ENCODE peak calls at places on chromosomes 12 and 14, in seven cellular contexts. T is ovary, C is A549, N is stomach, Z is sigmoid colon, U is suprapubic skin, Y is SK-N-SH. L is an unnamed sample.
A peak's percentile ranks its signal among the peaks of the same experiment; 100 is the strongest.

GRCh38 chr12:105331805-105332251 is 1.3 kb downstream of the C12orf75 start:
- DNase-seq in T (no peak), C (no peak), N (peak; percentile 30), Z (no peak), U (no peak), Y (peak; percentile 38), L (no peak)

GRCh38 chr12:116601524-116601923 is 42.3 kb downstream of the MAP1LC3B2 start:
- DNase-seq in T (no peak), C (no peak), N (no peak), Z (no peak), U (no peak), Y (no peak), L (no peak)

GRCh38 chr14:38282941-38283340 is 27.0 kb upstream of the CLEC14A start:
- DNase-seq in T (no peak), C (no peak), N (no peak), Z (no peak), U (no peak), Y (no peak), L (no peak)

GRCh38 chr14:66380143-66380542 is 106.0 kb upstream of the CCDC196 start:
- DNase-seq in T (peak; percentile 19), C (no peak), N (peak; percentile 60), Z (no peak), U (no peak), Y (no peak), L (no peak)

GRCh38 chr12:55034218-55034617 is 14.4 kb downstream of the NEUROD4 start:
- DNase-seq in T (no peak), C (no peak), N (no peak), Z (no peak), U (no peak), Y (no peak), L (no peak)

GRCh38 chr14:56131865-56132830 is 13.9 kb downstream of the PELI2 start:
- DNase-seq in T (no peak), C (no peak), N (no peak), Z (no peak), U (no peak), Y (no peak), L (no peak)

GRCh38 chr12:18403182-18403581 is 141.9 kb downstream of the PIK3C2G start:
- DNase-seq in T (no peak), C (no peak), N (no peak), Z (no peak), U (no peak), Y (no peak), L (no peak)

GRCh38 chr12:20212036-20212435 is 156.3 kb upstream of the PDE3A start:
- DNase-seq in T (no peak), C (peak; percentile 27), N (no peak), Z (no peak), U (no peak), Y (no peak), L (no peak)

GRCh38 chr12:32107376-32108267 is 975 bp downstream of the BICD1 start:
- DNase-seq in T (peak; percentile 46), C (peak; percentile 45), N (no peak), Z (no peak), U (no peak), Y (peak; percentile 31), L (no peak)

GRCh38 chr12:32104572-32105355 is 1.9 kb upstream of the BICD1 start:
- DNase-seq in T (no peak), C (no peak), N (no peak), Z (no peak), U (no peak), Y (no peak), L (no peak)

GRCh38 chr12:32106153-32106516 is 512 bp upstream of the BICD1 start:
- DNase-seq in T (no peak), C (no peak), N (no peak), Z (no peak), U (no peak), Y (no peak), L (no peak)

GRCh38 chr12:32108829-32109228 is 2.2 kb downstream of the BICD1 start:
- DNase-seq in T (no peak), C (no peak), N (no peak), Z (no peak), U (no peak), Y (no peak), L (no peak)

DNA sequence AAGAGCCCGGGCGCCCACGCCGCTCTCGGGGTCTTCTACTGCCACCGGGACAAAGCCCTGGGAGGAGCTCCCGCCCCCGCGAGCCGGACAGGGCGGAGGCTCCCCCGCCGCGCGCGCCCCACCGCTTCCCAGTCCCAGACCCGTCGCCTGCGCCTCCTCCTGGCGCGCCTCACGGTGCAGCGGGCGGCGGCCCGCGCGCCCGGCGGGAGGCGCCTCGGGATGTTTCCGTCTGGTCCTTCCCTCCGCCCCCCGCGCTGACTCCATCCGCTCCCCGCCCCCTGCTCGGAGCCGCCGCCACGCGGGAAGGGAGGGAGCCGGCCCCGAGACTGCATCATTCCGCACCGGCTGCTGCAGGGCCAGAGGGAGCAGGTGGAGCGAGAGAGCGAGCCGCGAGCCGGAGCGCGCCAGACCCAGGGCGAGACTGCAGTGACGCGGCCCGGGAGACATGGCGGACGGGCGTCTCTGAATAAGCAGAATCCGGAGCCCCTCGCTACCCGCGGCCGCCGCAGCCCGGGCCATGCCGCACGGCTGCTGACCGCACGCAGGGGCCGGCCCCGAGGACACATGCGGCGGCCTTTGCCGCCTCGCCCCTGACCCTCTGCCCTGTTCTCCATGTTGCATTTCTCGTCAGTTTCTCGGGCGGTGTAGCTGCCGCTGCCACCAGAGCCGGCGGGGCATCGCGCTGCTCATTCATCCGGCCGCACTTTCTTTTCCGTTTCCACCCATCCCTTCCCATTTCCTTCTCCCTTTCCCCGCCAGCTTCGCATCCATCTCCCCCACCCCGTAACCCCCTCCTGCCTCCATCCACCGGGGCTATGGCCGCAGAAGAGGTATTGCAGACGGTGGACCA is at the start of gene BICD1:
- DNase-seq in T (peak; percentile 95), C (peak; percentile 89), N (peak; percentile 77), Z (peak; percentile 95), U (peak; percentile 92), Y (peak; percentile 96), L (peak; percentile 87)
- TF ChIP-seq EP300 in T (no peak), C (no peak), N (no peak), Z (no peak), U (no peak), Y (no peak), L (no peak)

GRCh38 chr14:74705607-74706006 is 7.3 kb downstream of the AREL1 start:
- DNase-seq in T (no peak), C (no peak), N (no peak), Z (no peak), U (no peak), Y (no peak), L (no peak)

GRCh38 chr14:74713395-74713735 is 421 bp downstream of the FCF1 start:
- DNase-seq in T (no peak), C (no peak), N (no peak), Z (no peak), U (no peak), Y (no peak), L (no peak)

GRCh38 chr14:74706101-74706500 is 6.8 kb downstream of the AREL1 start:
- DNase-seq in T (no peak), C (no peak), N (no peak), Z (no peak), U (no peak), Y (no peak), L (no peak)

GRCh38 chr14:74712499-74713394 is at the start of the genes AREL1 and FCF1:
- DNase-seq in T (peak; percentile 85), C (peak; percentile 89), N (peak; percentile 80), Z (peak; percentile 91), U (peak; percentile 87), Y (peak; percentile 90), L (peak; percentile 58)

DNA sequence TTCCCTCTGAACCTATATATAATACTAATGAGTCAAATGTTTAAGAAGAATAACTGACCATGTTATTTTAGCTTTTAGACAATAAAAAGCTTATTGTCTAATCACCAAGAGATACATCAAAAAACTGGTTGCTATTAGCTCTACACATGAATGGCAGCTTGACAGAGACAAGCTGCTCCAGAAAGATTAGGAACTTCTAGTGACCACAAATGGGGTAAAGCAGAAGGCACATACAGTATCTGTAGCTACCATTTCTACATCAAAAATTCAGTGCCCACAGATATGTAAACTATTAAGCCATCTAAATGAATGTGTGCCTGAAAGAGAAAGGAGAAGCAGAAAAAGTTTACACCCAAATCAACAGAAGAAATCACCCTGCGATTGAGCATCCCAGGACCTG is 2.4 kb downstream of the AREL1 start:
- DNase-seq in T (no peak), C (no peak), N (no peak), Z (no peak), U (no peak), Y (no peak), L (no peak)
- TF ChIP-seq EP300 in T (no peak), C (no peak), N (no peak), Z (no peak), U (no peak), Y (no peak), L (no peak)

DNA sequence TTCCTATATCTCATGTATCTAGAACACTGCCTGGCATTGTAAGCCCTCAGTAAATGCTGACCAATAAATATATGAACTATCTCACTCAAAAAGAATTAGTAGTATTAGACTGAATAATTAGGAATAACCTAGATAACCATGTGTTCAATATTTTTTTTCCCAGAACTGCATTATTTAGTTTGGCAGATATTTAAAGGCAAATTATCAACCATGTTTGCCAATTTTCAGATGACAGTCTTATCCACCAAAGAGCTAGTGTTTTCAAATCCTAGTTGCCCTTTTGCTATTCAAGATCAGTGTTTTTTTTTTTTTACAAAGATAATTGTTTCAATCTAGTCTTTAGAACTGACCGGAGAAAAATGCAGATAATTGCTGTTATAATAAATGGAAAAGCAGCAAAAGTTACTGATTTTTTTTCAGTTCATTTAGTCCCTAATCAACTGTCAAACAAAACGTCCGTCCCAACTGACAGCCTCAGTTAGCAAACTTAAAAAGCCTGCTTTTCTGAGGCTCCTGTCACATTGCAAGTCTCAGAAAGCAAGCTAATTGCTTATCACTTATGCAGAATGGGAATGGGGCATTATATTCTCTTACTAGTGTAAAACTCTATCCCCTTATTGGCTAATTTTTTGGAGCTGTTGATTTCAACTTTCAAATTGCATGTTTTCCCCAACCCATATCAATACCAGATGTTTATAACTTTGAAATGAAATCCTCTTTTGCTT is 203.2 kb downstream of the PAWR start:
- DNase-seq in T (no peak), C (no peak), N (no peak), Z (no peak), U (no peak), Y (no peak), L (no peak)
- TF ChIP-seq EP300 in T (no peak), C (no peak), N (no peak), Z (no peak), U (no peak), Y (no peak), L (no peak)

DNA sequence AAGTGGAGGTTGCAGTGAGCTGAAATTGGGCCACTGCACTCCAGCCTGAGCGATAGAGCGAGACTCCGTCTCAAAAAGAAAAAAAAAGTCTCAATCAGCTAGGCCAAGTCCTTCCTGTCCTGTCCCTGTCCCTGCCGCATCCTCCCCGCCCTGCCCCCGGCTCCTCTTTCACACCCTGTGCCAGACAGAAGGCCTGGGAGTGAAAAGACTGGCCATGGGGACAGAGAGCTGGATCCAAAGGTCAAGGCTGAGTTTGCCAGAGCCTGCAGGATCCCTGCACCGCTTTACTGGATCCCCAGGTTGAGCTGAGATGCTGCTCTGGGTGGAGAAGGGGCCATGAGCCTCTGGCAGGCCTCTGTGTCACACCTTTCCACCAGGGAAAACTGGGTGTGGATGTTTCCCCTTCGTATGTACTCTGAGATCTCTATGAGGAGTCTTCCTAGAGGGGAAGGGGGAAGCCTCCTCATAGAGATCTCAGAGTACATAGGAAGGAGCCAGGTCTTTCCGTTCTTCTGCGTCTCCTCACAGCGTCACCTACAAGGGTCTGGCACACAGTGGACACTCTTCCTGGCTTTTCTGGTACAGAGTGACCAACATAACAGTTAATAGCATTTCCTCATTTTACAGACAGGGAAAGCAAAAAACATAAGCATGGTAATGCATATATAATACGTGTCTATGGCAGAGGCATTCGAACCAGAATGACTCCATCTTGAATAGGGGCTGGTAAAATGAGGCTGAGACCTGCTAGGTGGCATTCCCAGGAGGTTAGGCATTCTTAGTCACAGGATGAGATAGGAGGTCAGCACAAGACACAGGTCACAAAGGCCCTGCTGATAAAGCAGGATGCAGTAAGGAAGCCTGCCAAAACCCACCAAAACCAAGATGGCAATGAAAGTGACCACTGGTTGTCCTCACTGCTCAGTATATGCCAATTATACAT is 35.1 kb downstream of the NINJ2 start:
- DNase-seq in T (no peak), C (no peak), N (no peak), Z (no peak), U (no peak), Y (no peak), L (no peak)
- TF ChIP-seq EP300 in T (no peak), C (no peak), N (no peak), Z (no peak), U (no peak), Y (no peak), L (no peak)

L was measured in tibial nerve.